ENCODE peak calls at places on chromosome 6, in seven cellular contexts. One of them, this sample, is unnamed.
A peak's percentile ranks its signal among the peaks of the same experiment; 100 is the strongest.

GRCh38 chr6:5837323-5837722 is 169.4 kb downstream of the NRN1 start:
- DNase-seq in hepatocyte: no peak
- DNase-seq in PC-9: no peak
- DNase-seq in adrenal gland: no peak
- DNase-seq in MM.1S: no peak
- DNase-seq in NT2/D1: no peak
- DNase-seq in GM23338: no peak
- DNase-seq in this sample: no peak

GRCh38 chr6:96521267-96521624 is 360 bp upstream of the UFL1 start:
- DNase-seq in GM23338: no peak
- DNase-seq in NT2/D1: no peak
- DNase-seq in adrenal gland: no peak
- DNase-seq in hepatocyte: no peak
- DNase-seq in MM.1S: no peak
- DNase-seq in PC-9: no peak
- DNase-seq in this sample: no peak

GRCh38 chr6:11634948-11635347 is 97.4 kb downstream of the TMEM170B start:
- DNase-seq in PC-9: no peak
- DNase-seq in hepatocyte: no peak
- DNase-seq in GM23338: no peak
- DNase-seq in MM.1S: no peak
- DNase-seq in adrenal gland: no peak
- DNase-seq in NT2/D1: no peak
- DNase-seq in this sample: no peak

GRCh38 chr6:4114123-4114522 is 21.3 kb downstream of the ECI2 start:
- DNase-seq in hepatocyte: no peak
- DNase-seq in adrenal gland: no peak
- DNase-seq in NT2/D1: no peak
- DNase-seq in MM.1S: no peak
- DNase-seq in GM23338: no peak
- DNase-seq in PC-9: no peak
- DNase-seq in this sample: no peak

GRCh38 chr6:165939601-165940290 is 227.9 kb downstream of the TBXT start:
- DNase-seq in MM.1S: no peak
- DNase-seq in GM23338: peak; percentile 10
- DNase-seq in NT2/D1: no peak
- DNase-seq in PC-9: no peak
- DNase-seq in adrenal gland: no peak
- DNase-seq in hepatocyte: no peak
- DNase-seq in this sample: no peak

GRCh38 chr6:39079197-39079596 is 30.6 kb downstream of the GLP1R start:
- DNase-seq in MM.1S: no peak
- DNase-seq in hepatocyte: no peak
- DNase-seq in GM23338: no peak
- DNase-seq in NT2/D1: no peak
- DNase-seq in adrenal gland: no peak
- DNase-seq in PC-9: no peak
- DNase-seq in this sample: no peak

GRCh38 chr6:12164508-12164770 is 125.7 kb upstream of the EDN1 start:
- DNase-seq in adrenal gland: no peak
- DNase-seq in MM.1S: no peak
- DNase-seq in PC-9: no peak
- DNase-seq in hepatocyte: no peak
- DNase-seq in NT2/D1: no peak
- DNase-seq in GM23338: no peak
- DNase-seq in this sample: no peak

GRCh38 chr6:116201538-116201937 is 52.3 kb downstream of the TSPYL4 start:
- DNase-seq in hepatocyte: no peak
- DNase-seq in NT2/D1: no peak
- DNase-seq in GM23338: no peak
- DNase-seq in PC-9: no peak
- DNase-seq in MM.1S: no peak
- DNase-seq in adrenal gland: no peak
- DNase-seq in this sample: no peak

GRCh38 chr6:130708338-130708737 is 118.9 kb upstream of the SMLR1 start:
- DNase-seq in GM23338: no peak
- DNase-seq in PC-9: no peak
- DNase-seq in hepatocyte: peak; percentile 39
- DNase-seq in adrenal gland: no peak
- DNase-seq in NT2/D1: no peak
- DNase-seq in MM.1S: no peak
- DNase-seq in this sample: no peak

GRCh38 chr6:135144678-135145508 is 36.2 kb upstream of the MYB start:
- DNase-seq in GM23338: peak; percentile 61
- DNase-seq in adrenal gland: peak; percentile 6
- DNase-seq in hepatocyte: peak; percentile 15
- DNase-seq in NT2/D1: no peak
- DNase-seq in PC-9: peak; percentile 3
- DNase-seq in MM.1S: peak; percentile 50
- DNase-seq in this sample: peak; percentile 50

GRCh38 chr6:42091718-42092023 is 41.3 kb downstream of the TAF8 start:
- DNase-seq in MM.1S: no peak
- DNase-seq in GM23338: no peak
- DNase-seq in hepatocyte: no peak
- DNase-seq in NT2/D1: no peak
- DNase-seq in adrenal gland: no peak
- DNase-seq in PC-9: peak; percentile 53
- DNase-seq in this sample: no peak

GRCh38 chr6:46057792-46058191 is 42.1 kb upstream of the CLIC5 start:
- DNase-seq in GM23338: no peak
- DNase-seq in PC-9: no peak
- DNase-seq in hepatocyte: no peak
- DNase-seq in adrenal gland: no peak
- DNase-seq in NT2/D1: no peak
- DNase-seq in MM.1S: no peak
- DNase-seq in this sample: no peak

GRCh38 chr6:167402195-167402686 is 77.4 kb downstream of the TTLL2 start:
- DNase-seq in MM.1S: no peak
- DNase-seq in PC-9: no peak
- DNase-seq in GM23338: no peak
- DNase-seq in adrenal gland: no peak
- DNase-seq in hepatocyte: no peak
- DNase-seq in NT2/D1: no peak
- DNase-seq in this sample: no peak

GRCh38 chr6:56807335-56807991 is 147.4 kb upstream of the BEND6 start:
- DNase-seq in NT2/D1: no peak
- DNase-seq in hepatocyte: no peak
- DNase-seq in PC-9: no peak
- DNase-seq in GM23338: no peak
- DNase-seq in adrenal gland: no peak
- DNase-seq in MM.1S: no peak
- DNase-seq in this sample: no peak

GRCh38 chr6:56804996-56805395 is 149.9 kb upstream of the BEND6 start:
- DNase-seq in adrenal gland: no peak
- DNase-seq in MM.1S: no peak
- DNase-seq in PC-9: no peak
- DNase-seq in hepatocyte: no peak
- DNase-seq in NT2/D1: no peak
- DNase-seq in GM23338: no peak
- DNase-seq in this sample: no peak

GRCh38 chr6:56807992-56808342 is 146.9 kb upstream of the BEND6 start:
- DNase-seq in MM.1S: no peak
- DNase-seq in adrenal gland: no peak
- DNase-seq in hepatocyte: peak; percentile 31
- DNase-seq in NT2/D1: no peak
- DNase-seq in GM23338: peak; percentile 34
- DNase-seq in PC-9: peak; percentile 19
- DNase-seq in this sample: no peak

GRCh38 chr6:56806368-56806767 is 148.5 kb upstream of the BEND6 start:
- DNase-seq in adrenal gland: no peak
- DNase-seq in GM23338: no peak
- DNase-seq in hepatocyte: no peak
- DNase-seq in PC-9: no peak
- DNase-seq in MM.1S: no peak
- DNase-seq in NT2/D1: no peak
- DNase-seq in this sample: no peak

DNA sequence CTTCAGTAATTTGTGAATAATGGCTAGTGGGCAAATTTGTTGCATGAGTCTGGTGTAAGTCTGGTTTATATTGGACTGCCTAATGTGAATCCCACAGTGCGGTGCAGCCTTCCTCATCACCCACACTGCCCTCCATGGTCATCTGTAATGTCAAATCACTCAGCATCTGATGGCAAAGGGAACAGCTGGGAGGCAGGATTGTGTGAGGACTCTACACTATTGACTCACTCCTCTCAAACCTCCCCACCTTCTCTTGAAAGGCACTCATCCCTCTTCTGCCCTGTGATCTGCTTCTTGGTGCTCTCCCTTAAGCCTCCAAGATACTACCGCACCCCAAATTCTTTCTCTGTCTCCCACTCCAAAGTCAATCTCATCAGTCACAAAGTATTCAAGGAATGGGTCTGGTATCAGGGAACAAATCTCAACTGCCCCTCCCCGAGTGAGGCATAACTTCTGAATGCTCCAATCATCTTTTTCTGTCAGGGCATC is 146.0 kb upstream of the BEND6 start:
- DNase-seq in MM.1S: peak; percentile 27
- DNase-seq in hepatocyte: peak; percentile 19
- DNase-seq in PC-9: peak; percentile 72
- DNase-seq in NT2/D1: no peak
- DNase-seq in adrenal gland: no peak
- DNase-seq in GM23338: peak; percentile 29
- DNase-seq in this sample: no peak
- H3K4me1 ChIP-seq in MM.1S: peaks cover 50% of the 10 kb centered on the region
- H3K4me1 ChIP-seq in hepatocyte: no peaks in the 10 kb centered on the region
- H3K4me1 ChIP-seq in PC-9: peaks cover 39% of the 10 kb centered on the region
- H3K4me1 ChIP-seq in NT2/D1: peaks cover 4% of the 10 kb centered on the region
- H3K4me1 ChIP-seq in adrenal gland: no peaks in the 10 kb centered on the region
- H3K4me1 ChIP-seq in GM23338: peaks cover 37% of the 10 kb centered on the region
- H3K4me1 ChIP-seq in this sample: no peaks in the 10 kb centered on the region

DNA sequence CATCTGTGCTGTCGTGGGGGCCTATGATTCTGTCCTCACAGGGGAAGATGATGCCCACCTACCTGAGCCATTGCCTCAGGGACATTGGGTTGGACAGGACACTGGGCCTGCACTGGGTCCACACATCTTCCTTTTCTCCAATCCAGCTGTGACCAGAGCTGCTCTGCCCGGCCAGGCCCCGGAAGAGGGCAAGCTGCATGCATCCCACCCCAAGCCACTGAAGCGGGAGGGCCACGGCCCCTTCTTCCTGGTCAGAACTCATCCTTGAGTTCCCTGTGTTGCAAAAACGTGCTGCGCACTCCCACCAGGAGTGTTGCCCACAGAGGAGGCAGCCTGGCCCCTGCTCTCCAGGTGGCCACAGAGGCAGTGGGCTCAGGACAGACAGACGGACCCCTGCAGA is 38.2 kb downstream of the SPDEF start:
- DNase-seq in MM.1S: no peak
- DNase-seq in hepatocyte: no peak
- DNase-seq in PC-9: no peak
- DNase-seq in adrenal gland: no peak
- DNase-seq in NT2/D1: no peak
- DNase-seq in GM23338: no peak
- DNase-seq in this sample: no peak
- H3K27me3 ChIP-seq in MM.1S: no peaks in the 10 kb centered on the region
- H3K27me3 ChIP-seq in hepatocyte: peaks cover 5% of the 10 kb centered on the region
- H3K27me3 ChIP-seq in PC-9: no peaks in the 10 kb centered on the region
- H3K27me3 ChIP-seq in adrenal gland: no peaks in the 10 kb centered on the region
- H3K27me3 ChIP-seq in NT2/D1: peaks cover 4% of the 10 kb centered on the region
- H3K27me3 ChIP-seq in GM23338: no peaks in the 10 kb centered on the region
- H3K27me3 ChIP-seq in this sample: no peaks in the 10 kb centered on the region

GRCh38 chr6:36298037-36298436 is 28.2 kb downstream of the PNPLA1 start:
- DNase-seq in hepatocyte: no peak
- DNase-seq in adrenal gland: no peak
- DNase-seq in GM23338: no peak
- DNase-seq in NT2/D1: no peak
- DNase-seq in MM.1S: no peak
- DNase-seq in PC-9: no peak
- DNase-seq in this sample: no peak
- H3K4me3 ChIP-seq in hepatocyte: no peak overlapping the region
- H3K4me3 ChIP-seq in adrenal gland: no peak overlapping the region
- H3K4me3 ChIP-seq in GM23338: no peak overlapping the region
- H3K4me3 ChIP-seq in NT2/D1: no peak overlapping the region
- H3K4me3 ChIP-seq in MM.1S: no peak overlapping the region
- H3K4me3 ChIP-seq in PC-9: no peak overlapping the region
- H3K4me3 ChIP-seq in this sample: no peak overlapping the region

DNA sequence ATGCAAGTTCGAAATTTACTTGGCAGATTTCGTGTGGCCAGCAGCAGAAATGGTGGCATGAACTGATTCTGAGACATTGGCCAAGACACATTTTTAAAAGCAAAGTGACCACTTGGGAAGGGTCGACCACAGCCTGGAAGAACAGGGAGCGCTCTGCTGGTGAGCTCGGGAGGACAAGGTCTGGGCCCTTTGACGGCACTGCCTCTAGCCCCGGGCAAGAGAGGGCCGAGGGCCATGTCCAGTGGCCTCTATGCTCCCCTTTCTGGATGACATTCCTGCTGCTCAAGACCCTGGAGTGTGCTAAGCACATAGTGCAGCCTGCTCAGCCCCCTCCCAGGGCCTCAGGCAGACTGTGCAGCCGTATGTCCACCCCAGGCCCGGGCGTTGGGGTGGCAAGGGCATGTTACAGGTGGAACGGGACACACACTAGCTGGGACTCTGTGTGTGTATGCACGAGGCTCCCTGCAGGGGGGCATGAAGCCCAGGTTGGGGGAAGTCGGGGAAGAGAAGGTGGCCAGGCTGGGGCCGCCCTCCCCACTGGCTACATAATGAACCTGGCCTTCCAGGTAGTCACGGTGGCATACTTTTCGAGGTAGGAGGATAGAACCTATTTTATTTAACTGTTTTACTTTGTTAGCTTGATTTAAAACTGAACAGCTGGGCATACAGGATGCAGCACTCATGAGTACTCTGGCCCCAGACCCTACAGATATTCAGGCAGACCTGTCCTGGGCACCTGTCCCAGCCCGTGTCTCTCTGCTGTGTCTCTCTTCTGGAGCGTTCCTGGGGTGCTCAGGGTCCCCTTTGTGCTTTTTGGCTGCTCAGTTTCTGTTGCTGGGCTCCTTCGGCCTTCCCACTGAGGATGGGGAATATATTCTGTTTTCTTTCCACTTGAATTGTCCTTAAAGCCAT is 6.4 kb downstream of the SYNJ2 start:
- DNase-seq in adrenal gland: no peak
- DNase-seq in PC-9: no peak
- DNase-seq in MM.1S: no peak
- DNase-seq in NT2/D1: no peak
- DNase-seq in hepatocyte: no peak
- DNase-seq in GM23338: no peak
- DNase-seq in this sample: no peak
- H3K4me1 ChIP-seq in adrenal gland: peaks cover 15% of the 10 kb centered on the region
- H3K4me1 ChIP-seq in PC-9: peaks cover 74% of the 10 kb centered on the region
- H3K4me1 ChIP-seq in MM.1S: no peaks in the 10 kb centered on the region
- H3K4me1 ChIP-seq in NT2/D1: peaks cover 12% of the 10 kb centered on the region
- H3K4me1 ChIP-seq in hepatocyte: peaks cover 47% of the 10 kb centered on the region
- H3K4me1 ChIP-seq in GM23338: peaks cover 29% of the 10 kb centered on the region
- H3K4me1 ChIP-seq in this sample: peaks cover 60% of the 10 kb centered on the region

This sample was measured in CD4-positive, alpha-beta memory T cell.